ENCODE peak calls at places on chromosomes 12 and 14, in five cellular contexts. R is cardiac fibroblast, G is Panc1, J is body of pancreas, Z is OCI-LY7. Q is an unnamed sample.

GRCh38 chr14:65026526-65026925 is 39.8 kb downstream of the FNTB start:
- DNase-seq in R (no peak), G (no peak), J (no peak), Z (no peak), Q (no peak)

GRCh38 chr12:65195387-65196055 is 26.1 kb downstream of the LEMD3 start:
- DNase-seq in R (no peak), G (no peak), J (no peak), Z (no peak), Q (no peak)

GRCh38 chr12:87870061-87870460 is 159.1 kb downstream of the C12orf50 start:
- DNase-seq in R (no peak), G (no peak), J (no peak), Z (no peak), Q (no peak)

GRCh38 chr14:56300495-56300894 is 182.3 kb downstream of the PELI2 start:
- DNase-seq in R (peak), G (no peak), J (no peak), Z (no peak), Q (no peak)

GRCh38 chr12:67025543-67026114 is 243.5 kb upstream of the CAND1 start:
- DNase-seq in R (peak), G (peak), J (peak), Z (peak), Q (no peak)

GRCh38 chr14:35365130-35366047 is 39.2 kb downstream of the NFKBIA start:
- DNase-seq in R (peak), G (peak), J (peak), Z (no peak), Q (no peak)

GRCh38 chr14:34322940-34323418 is 139.1 kb downstream of the SPTSSA start:
- DNase-seq in R (peak), G (no peak), J (peak), Z (peak), Q (no peak)

GRCh38 chr12:124379938-124380754 is 85.3 kb downstream of the RFLNA start:
- DNase-seq in R (peak), G (no peak), J (no peak), Z (no peak), Q (no peak)

GRCh38 chr14:50060871-50061663 is 55.3 kb downstream of the VCPKMT start:
- DNase-seq in R (peak), G (no peak), J (peak), Z (peak), Q (no peak)

GRCh38 chr12:12353807-12354206 is 3.1 kb upstream of the BORCS5 start:
- DNase-seq in R (no peak), G (no peak), J (no peak), Z (no peak), Q (no peak)

GRCh38 chr14:106224694-106224971 is 698.2 kb downstream of the TMEM121 start:
- DNase-seq in R (no peak), G (no peak), J (no peak), Z (no peak), Q (no peak)

GRCh38 chr12:57093412-57094193 is 4.7 kb downstream of the NAB2 start:
- DNase-seq in R (peak), G (no peak), J (peak), Z (peak), Q (no peak)

GRCh38 chr12:72560370-72560769 is 288.2 kb downstream of the TRHDE start:
- DNase-seq in R (no peak), G (no peak), J (no peak), Z (no peak), Q (no peak)

GRCh38 chr12:50088577-50089335 is 3.6 kb downstream of the SMARCD1 start:
- DNase-seq in R (peak), G (no peak), J (peak), Z (peak), Q (no peak)

DNA sequence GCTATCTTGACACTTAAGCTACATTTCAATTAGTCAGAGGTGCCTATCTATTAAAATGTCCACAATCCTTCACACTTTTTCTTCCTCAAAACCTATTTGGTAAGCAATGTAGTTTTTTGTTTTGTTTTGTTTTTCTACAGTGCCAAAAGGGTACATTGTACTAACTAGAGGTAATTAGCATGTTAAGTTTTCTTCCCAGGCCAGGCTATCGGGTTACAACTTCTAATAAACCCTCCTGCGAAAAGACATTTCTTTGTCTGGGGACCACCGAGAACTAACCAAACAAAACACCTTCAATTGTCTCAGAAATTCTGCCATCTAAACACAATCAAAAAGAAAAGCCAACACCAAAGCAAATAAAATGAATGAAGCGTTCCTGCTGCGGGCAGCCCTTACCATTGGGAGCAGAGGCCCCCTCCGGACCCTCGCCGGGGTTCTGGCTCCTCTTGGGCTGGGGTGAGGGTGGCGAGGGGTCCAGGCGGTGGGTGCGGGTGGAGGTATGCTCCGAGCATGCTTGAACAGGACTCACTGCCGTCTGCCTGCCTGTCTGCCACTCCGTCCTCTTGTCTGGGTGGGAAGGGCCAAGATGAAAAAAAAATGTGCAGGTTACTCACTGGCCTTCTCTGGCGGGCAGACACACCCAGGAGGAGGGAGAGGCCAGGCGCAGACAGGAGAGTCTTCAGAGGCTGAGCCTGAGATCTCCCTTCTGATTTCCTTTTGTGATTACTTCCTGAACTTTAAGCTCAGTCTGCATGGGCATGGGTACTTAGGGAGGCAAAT is 76.3 kb downstream of the STON2 start:
- DNase-seq in R (no peak), G (no peak), J (no peak), Z (no peak), Q (no peak)
- H3K4me3 ChIP-seq in R (no peak), G (no peak), J (no peak), Z (no peak), Q (peak)

GRCh38 chr14:39030209-39030608 is 72.8 kb downstream of the SEC23A start:
- DNase-seq in R (no peak), G (no peak), J (no peak), Z (no peak), Q (no peak)
- TF ChIP-seq CTCF in R (no peak), G (no peak), J (no peak), Z (no peak), Q (no peak)

GRCh38 chr14:73463411-73463810 is 5.1 kb upstream of the NUMB start:
- DNase-seq in R (peak), G (peak), J (peak), Z (no peak), Q (no peak)
- H3K4me3 ChIP-seq in R (no peak), G (no peak), J (no peak), Z (no peak), Q (no peak)

DNA sequence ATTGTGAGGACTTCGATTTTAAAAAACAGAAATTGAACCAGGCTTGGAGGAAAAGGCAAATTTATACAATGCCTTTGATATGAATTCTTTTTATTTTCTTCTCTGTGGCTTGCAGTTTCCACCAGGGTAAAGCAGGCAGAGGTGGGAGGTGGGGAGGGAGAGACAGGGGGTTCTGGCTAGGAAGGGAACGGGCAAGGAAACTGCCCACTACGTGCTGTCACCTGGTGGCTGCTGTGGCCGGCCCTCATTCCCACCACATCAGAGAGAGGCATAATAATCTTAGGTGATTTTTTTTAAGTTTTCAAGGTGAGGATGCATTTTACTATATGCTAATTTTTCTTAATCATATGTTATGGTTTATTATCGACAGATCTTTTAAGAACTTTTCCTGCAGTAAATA is 145.8 kb downstream of the CACNA1C start:
- DNase-seq in R (no peak), G (no peak), J (no peak), Z (no peak), Q (no peak)
- TF ChIP-seq CTCF in R (no peak), G (no peak), J (no peak), Z (no peak), Q (no peak)

DNA sequence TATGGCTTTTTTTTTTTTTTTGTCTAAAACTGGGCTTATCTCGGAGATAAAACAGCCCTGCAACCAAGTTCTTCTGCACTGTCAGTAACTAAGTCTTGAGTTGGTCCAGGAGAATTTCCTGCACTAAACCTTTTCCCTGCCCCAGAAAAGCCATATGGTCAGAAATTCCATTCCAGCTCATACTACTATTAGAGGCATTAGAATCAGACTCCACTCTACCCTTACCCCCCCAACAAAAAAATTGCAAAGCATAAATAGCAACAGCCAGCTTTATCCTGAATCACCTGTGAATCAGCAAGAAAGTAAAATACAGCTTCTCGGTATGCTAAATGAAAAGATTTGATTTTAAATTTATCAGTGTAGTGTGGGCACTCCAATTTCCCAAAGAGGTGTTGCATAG is 79.6 kb downstream of the PTPRR start:
- DNase-seq in R (no peak), G (no peak), J (no peak), Z (no peak), Q (no peak)
- H3K4me3 ChIP-seq in R (no peak), G (no peak), J (no peak), Z (no peak), Q (no peak)